ENCODE peak calls at places on chromosome 17, in eight cellular contexts. S is neural progenitor cell; F is AG04450; T is heart right ventricle; B is naive thymus-derived CD4-positive, alpha-beta T cell; P is mammary epithelial cell; G is fibroblast of lung; E is right lobe of liver. Y is an unnamed sample.

GRCh38 chr17:63954402-63955063 is 18.2 kb downstream of the SCN4A start:
- DNase-seq in S (no peak), F (no peak), T (no peak), B (no peak), P (no peak), G (no peak), E (no peak), Y (peak; percentile 69)

GRCh38 chr17:82489117-82489516 is 30.4 kb upstream of the FOXK2 start:
- DNase-seq in S (no peak), F (no peak), T (peak; percentile 58), B (no peak), P (no peak), G (peak; percentile 65), E (no peak), Y (peak; percentile 93)

GRCh38 chr17:7558544-7559306 is at the start of gene TNFSF13:
- DNase-seq in S (no peak), F (no peak), T (no peak), B (no peak), P (no peak), G (no peak), E (no peak), Y (peak; percentile 87)

GRCh38 chr17:83026311-83026811 is 53.0 kb upstream of the METRNL start:
- DNase-seq in S (no peak), F (no peak), T (no peak), B (no peak), P (no peak), G (no peak), E (no peak), Y (no peak)

GRCh38 chr17:75078097-75079022 is 9.4 kb upstream of the SLC16A5 start:
- DNase-seq in S (no peak), F (peak; percentile 32), T (no peak), B (no peak), P (peak; percentile 63), G (peak; percentile 59), E (no peak), Y (peak; percentile 52)

GRCh38 chr17:65547253-65547670 is 14.2 kb downstream of the AXIN2 start:
- DNase-seq in S (no peak), F (no peak), T (peak; percentile 65), B (no peak), P (no peak), G (peak; percentile 52), E (peak; percentile 86), Y (no peak)

GRCh38 chr17:55731586-55732250 is 9.1 kb upstream of the TMEM100 start:
- DNase-seq in S (peak; percentile 20), F (no peak), T (peak; percentile 78), B (no peak), P (no peak), G (peak; percentile 69), E (peak; percentile 62), Y (peak; percentile 85)

GRCh38 chr17:29179232-29180036 is 764 bp downstream of the MYO18A start:
- DNase-seq in S (peak; percentile 89), F (no peak), T (peak; percentile 58), B (no peak), P (peak; percentile 85), G (no peak), E (peak; percentile 98), Y (peak; percentile 49)

GRCh38 chr17:14752007-14752406 is 451.1 kb downstream of the HS3ST3B1 start:
- DNase-seq in S (no peak), F (no peak), T (no peak), B (no peak), P (no peak), G (no peak), E (no peak), Y (no peak)

GRCh38 chr17:8314797-8315739 is 5.0 kb downstream of the ARHGEF15 start:
- DNase-seq in S (peak; percentile 31), F (no peak), T (no peak), B (no peak), P (peak; percentile 16), G (no peak), E (no peak), Y (no peak)

GRCh38 chr17:11787074-11787473 is 188.8 kb downstream of the DNAH9 start:
- DNase-seq in S (no peak), F (no peak), T (no peak), B (no peak), P (no peak), G (no peak), E (no peak), Y (no peak)

GRCh38 chr17:74089869-74090464 is 113.5 kb upstream of the RPL38 start:
- DNase-seq in S (peak; percentile 78), F (no peak), T (no peak), B (no peak), P (peak; percentile 40), G (peak; percentile 36), E (peak; percentile 64), Y (no peak)

GRCh38 chr17:489758-490329 is 137.2 kb upstream of the RPH3AL start:
- DNase-seq in S (peak; percentile 52), F (no peak), T (peak; percentile 38), B (peak; percentile 31), P (peak; percentile 40), G (peak; percentile 38), E (no peak), Y (peak; percentile 80)

GRCh38 chr17:4008082-4008435 is 43.8 kb upstream of the ATP2A3 start:
- DNase-seq in S (no peak), F (no peak), T (no peak), B (no peak), P (no peak), G (peak; percentile 38), E (no peak), Y (no peak)

GRCh38 chr17:2719861-2720260 is 8.3 kb upstream of the CLUH start:
- DNase-seq in S (peak; percentile 46), F (no peak), T (no peak), B (no peak), P (no peak), G (no peak), E (no peak), Y (no peak)

GRCh38 chr17:2289878-2290478 is 13.6 kb downstream of the SMG6 start:
- DNase-seq in S (no peak), F (no peak), T (no peak), B (no peak), P (peak; percentile 6), G (no peak), E (no peak), Y (no peak)

GRCh38 chr17:49015924-49016774 is 19.0 kb downstream of the IGF2BP1 start:
- DNase-seq in S (no peak), F (no peak), T (no peak), B (no peak), P (no peak), G (peak; percentile 33), E (no peak), Y (no peak)

GRCh38 chr17:65850486-65850885 is 289.0 kb upstream of the AXIN2 start:
- DNase-seq in S (no peak), F (no peak), T (no peak), B (no peak), P (peak; percentile 42), G (peak; percentile 12), E (no peak), Y (no peak)

GRCh38 chr17:43169561-43170139 is 1.4 kb upstream of the NBR1 start:
- DNase-seq in S (peak; percentile 56), F (no peak), T (peak; percentile 27), B (no peak), P (no peak), G (peak; percentile 63), E (peak; percentile 71), Y (peak; percentile 65)

GRCh38 chr17:17151541-17151940 is 54.6 kb downstream of the PLD6 start:
- DNase-seq in S (no peak), F (no peak), T (no peak), B (no peak), P (peak; percentile 78), G (no peak), E (no peak), Y (no peak)

GRCh38 chr17:68198931-68199836 is 48.7 kb upstream of the AMZ2 start:
- DNase-seq in S (peak; percentile 53), F (no peak), T (no peak), B (no peak), P (peak; percentile 37), G (peak; percentile 21), E (no peak), Y (peak; percentile 61)

GRCh38 chr17:77034677-77035424 is 105.9 kb upstream of the SEC14L1 start:
- DNase-seq in S (no peak), F (no peak), T (no peak), B (no peak), P (no peak), G (no peak), E (no peak), Y (no peak)
- H3K27me3 ChIP-seq in S (no peaks in the 10 kb centered on the region), F (peaks cover 42% of the 10 kb centered on the region), T (peaks cover 49% of the 10 kb centered on the region), B (no peaks in the 10 kb centered on the region), P (peaks cover 4% of the 10 kb centered on the region), G (peaks cover 24% of the 10 kb centered on the region), E (no peaks in the 10 kb centered on the region), Y (no peaks in the 10 kb centered on the region)

DNA sequence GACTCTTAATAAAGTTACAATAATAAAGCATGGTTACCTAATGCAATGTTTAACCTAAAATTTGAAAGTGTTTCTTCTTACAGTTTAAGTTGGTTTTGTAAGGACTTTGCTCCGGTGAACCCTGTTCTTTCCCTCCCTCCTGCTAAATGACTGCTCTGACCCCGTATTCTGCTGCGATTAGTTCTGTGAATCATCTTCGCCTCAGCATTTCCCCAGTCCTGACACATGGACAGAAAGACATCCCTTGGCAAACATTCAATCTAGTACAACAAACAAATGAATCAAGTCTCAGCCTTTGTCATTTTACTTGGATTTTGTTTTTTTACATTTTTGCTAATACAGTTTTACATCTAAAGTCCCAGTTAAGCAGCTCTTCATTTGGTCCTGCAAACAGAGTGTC is 15.4 kb downstream of the KCNJ2 start:
- DNase-seq in S (no peak), F (no peak), T (no peak), B (no peak), P (peak; percentile 76), G (peak; percentile 60), E (no peak), Y (no peak)
- H3K27me3 ChIP-seq in S (no peaks in the 10 kb centered on the region), F (no peaks in the 10 kb centered on the region), T (no peaks in the 10 kb centered on the region), B (no peaks in the 10 kb centered on the region), P (no peaks in the 10 kb centered on the region), G (no peaks in the 10 kb centered on the region), E (no peaks in the 10 kb centered on the region), Y (no peaks in the 10 kb centered on the region)

GRCh38 chr17:47846741-47847340 is 4.1 kb downstream of the SP6 start:
- DNase-seq in S (peak; percentile 67), F (no peak), T (no peak), B (no peak), P (no peak), G (no peak), E (no peak), Y (no peak)
- H3K27me3 ChIP-seq in S (peaks cover 79% of the 10 kb centered on the region), F (peaks cover 56% of the 10 kb centered on the region), T (peaks cover 70% of the 10 kb centered on the region), B (no peaks in the 10 kb centered on the region), P (no peaks in the 10 kb centered on the region), G (peaks cover 42% of the 10 kb centered on the region), E (no peaks in the 10 kb centered on the region), Y (no peaks in the 10 kb centered on the region)

DNA sequence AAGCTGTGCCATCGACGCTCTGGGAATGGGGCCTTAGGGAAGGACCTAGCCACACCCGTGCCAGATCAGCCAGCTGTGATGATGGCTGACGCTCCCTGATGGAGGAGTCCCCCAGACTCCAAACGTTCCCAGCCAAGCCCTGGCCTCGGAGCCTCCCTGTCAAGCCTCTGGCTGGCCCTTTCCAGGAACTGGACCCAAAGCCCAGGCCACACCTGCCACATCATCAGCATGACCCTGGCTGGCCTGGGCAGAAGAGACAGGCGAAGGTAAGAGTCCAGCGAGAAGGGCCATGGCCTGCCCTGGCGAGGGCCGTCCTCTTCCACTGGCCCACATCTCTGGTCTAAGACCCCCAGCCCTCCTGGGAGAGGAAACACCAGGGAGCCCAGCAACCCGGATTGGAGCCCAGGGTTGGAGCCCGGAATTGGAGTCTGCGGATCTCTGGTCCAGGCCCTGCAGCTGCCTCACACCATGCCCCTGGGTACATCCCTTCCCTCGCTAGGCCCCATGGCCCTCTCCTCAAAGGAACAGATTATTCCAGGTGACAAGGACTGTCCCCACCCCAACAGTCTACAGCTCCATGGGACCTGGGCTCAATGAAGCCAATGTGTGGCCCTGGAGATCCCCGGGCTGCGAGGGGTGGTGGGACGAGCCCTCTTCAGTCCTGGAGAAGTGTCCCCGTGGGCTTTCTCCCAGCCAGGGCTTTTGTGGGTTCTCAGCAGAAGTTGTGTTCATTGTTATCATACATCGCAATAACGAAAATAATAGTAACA is 105.1 kb upstream of the TNRC6C start:
- DNase-seq in S (no peak), F (no peak), T (no peak), B (no peak), P (no peak), G (no peak), E (peak; percentile 39), Y (peak; percentile 18)
- H3K27me3 ChIP-seq in S (no peaks in the 10 kb centered on the region), F (peaks cover 6% of the 10 kb centered on the region), T (no peaks in the 10 kb centered on the region), B (no peaks in the 10 kb centered on the region), P (no peaks in the 10 kb centered on the region), G (no peaks in the 10 kb centered on the region), E (no peaks in the 10 kb centered on the region), Y (no peaks in the 10 kb centered on the region)

Y was measured in right cardiac atrium.